ENCODE peak calls at places on chromosome 5, in ten cellular contexts. H is fibroblast of pulmonary artery, O is left lung, R is transverse colon, J is left ventricle myocardium inferior, F is spleen, T is AG09309, W is adrenal gland, Q is GM23338, M is kidney. X is an unnamed sample.

GRCh38 chr5:175025046-175025445 is 300.7 kb downstream of the MSX2 start:
- DNase-seq in H (no peak), O (no peak), R (no peak), J (no peak), F (no peak), T (no peak), W (no peak), Q (no peak), M (no peak), X (no peak)

GRCh38 chr5:169548315-169548714 is 35.3 kb upstream of the SPDL1 start:
- DNase-seq in H (peak; percentile 71), O (no peak), R (no peak), J (no peak), F (no peak), T (peak; percentile 21), W (no peak), Q (peak; percentile 55), M (no peak), X (peak; percentile 73)

GRCh38 chr5:180600554-180601041 is 9.3 kb upstream of the SCGB3A1 start:
- DNase-seq in H (no peak), O (peak; percentile 70), R (no peak), J (no peak), F (peak; percentile 52), T (no peak), W (no peak), Q (no peak), M (peak; percentile 57), X (no peak)

GRCh38 chr5:111584651-111585050 is 72.3 kb upstream of the STARD4 start:
- DNase-seq in H (peak; percentile 72), O (no peak), R (no peak), J (no peak), F (no peak), T (no peak), W (peak; percentile 20), Q (no peak), M (no peak), X (peak; percentile 74)

GRCh38 chr5:179680014-179680779 is 637 bp downstream of the CBY3 start:
- DNase-seq in H (no peak), O (no peak), R (no peak), J (no peak), F (no peak), T (no peak), W (no peak), Q (no peak), M (no peak), X (no peak)

GRCh38 chr5:14147210-14147609 is 4.1 kb downstream of the TRIO start:
- DNase-seq in H (no peak), O (no peak), R (no peak), J (no peak), F (no peak), T (no peak), W (no peak), Q (no peak), M (no peak), X (no peak)

GRCh38 chr5:11719888-11720481 is 184.3 kb downstream of the CTNND2 start:
- DNase-seq in H (no peak), O (no peak), R (peak; percentile 25), J (peak; percentile 20), F (no peak), T (no peak), W (peak; percentile 19), Q (peak; percentile 89), M (no peak), X (peak; percentile 7)

GRCh38 chr5:139462582-139463276 is at the start of gene ECSCR:
- DNase-seq in H (peak; percentile 66), O (peak; percentile 20), R (no peak), J (peak; percentile 55), F (peak; percentile 78), T (no peak), W (no peak), Q (peak; percentile 68), M (no peak), X (peak; percentile 70)

GRCh38 chr5:40628428-40628827 is 51.3 kb upstream of the PTGER4 start:
- DNase-seq in H (no peak), O (no peak), R (no peak), J (no peak), F (no peak), T (no peak), W (no peak), Q (no peak), M (no peak), X (no peak)

GRCh38 chr5:112551437-112552018 is 132.5 kb upstream of the EPB41L4A start:
- DNase-seq in H (peak; percentile 84), O (no peak), R (peak; percentile 15), J (no peak), F (no peak), T (peak; percentile 29), W (peak; percentile 38), Q (peak; percentile 77), M (no peak), X (peak; percentile 81)

GRCh38 chr5:130868186-130868821 is 296.8 kb downstream of the HINT1 start:
- DNase-seq in H (peak; percentile 59), O (no peak), R (no peak), J (no peak), F (no peak), T (peak; percentile 44), W (no peak), Q (peak; percentile 54), M (no peak), X (peak; percentile 64)

GRCh38 chr5:24714757-24715156 is 70.0 kb upstream of the CDH10 start:
- DNase-seq in H (no peak), O (no peak), R (no peak), J (no peak), F (no peak), T (no peak), W (no peak), Q (peak; percentile 1), M (no peak), X (no peak)

GRCh38 chr5:101424530-101425175 is 521.6 kb upstream of the ST8SIA4 start:
- DNase-seq in H (peak; percentile 47), O (no peak), R (no peak), J (no peak), F (no peak), T (peak; percentile 71), W (peak; percentile 18), Q (no peak), M (no peak), X (peak; percentile 67)

GRCh38 chr5:78554595-78554994 is 94.0 kb downstream of the LHFPL2 start:
- DNase-seq in H (no peak), O (no peak), R (no peak), J (no peak), F (no peak), T (no peak), W (no peak), Q (no peak), M (no peak), X (no peak)

DNA sequence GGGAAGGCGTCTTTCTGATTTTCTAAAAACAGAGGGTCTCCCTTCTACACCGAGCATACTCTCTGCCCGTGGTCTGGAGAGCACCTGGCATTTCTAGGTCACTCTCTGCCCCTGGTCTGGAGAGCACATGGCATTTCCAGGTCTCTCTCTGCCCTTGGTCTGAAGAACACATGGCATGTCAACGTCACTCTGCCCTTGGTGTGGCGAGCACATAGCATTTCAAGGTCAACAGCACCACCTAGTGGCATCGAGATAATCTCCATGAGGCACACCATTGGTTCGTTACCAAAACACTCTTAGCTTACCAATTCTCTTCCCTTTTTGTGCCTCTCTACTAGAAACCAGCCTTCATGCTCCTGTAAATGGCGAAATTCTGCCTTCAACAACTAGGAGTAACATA is 616.5 kb upstream of the NUDT12 start:
- DNase-seq in H (peak; percentile 69), O (no peak), R (peak; percentile 34), J (no peak), F (no peak), T (peak; percentile 14), W (peak; percentile 46), Q (peak; percentile 82), M (no peak), X (peak; percentile 56)
- TF ChIP-seq CTCF in H (peak; percentile 53), O (peak; percentile 49), R (peak; percentile 58), J (peak; percentile 37), F (no peak), T (peak; percentile 47), W (peak; percentile 53), Q (peak; percentile 90), M (peak; percentile 52), X (peak; percentile 50)

GRCh38 chr5:73233053-73233460 is 60.1 kb downstream of the TMEM174 start:
- DNase-seq in H (no peak), O (no peak), R (no peak), J (no peak), F (no peak), T (no peak), W (no peak), Q (no peak), M (no peak), X (no peak)

GRCh38 chr5:73232266-73233041 is 59.5 kb downstream of the TMEM174 start:
- DNase-seq in H (no peak), O (peak; percentile 61), R (no peak), J (no peak), F (no peak), T (no peak), W (no peak), Q (peak; percentile 55), M (no peak), X (no peak)

GRCh38 chr5:73233461-73234151 is 60.6 kb downstream of the TMEM174 start:
- DNase-seq in H (no peak), O (peak; percentile 74), R (no peak), J (peak; percentile 14), F (no peak), T (no peak), W (no peak), Q (peak; percentile 72), M (peak; percentile 75), X (no peak)

GRCh38 chr5:73236541-73237128 is 63.6 kb downstream of the TMEM174 start:
- DNase-seq in H (no peak), O (no peak), R (no peak), J (no peak), F (no peak), T (no peak), W (no peak), Q (no peak), M (no peak), X (no peak)

GRCh38 chr5:73234156-73234555 is 61.2 kb downstream of the TMEM174 start:
- DNase-seq in H (no peak), O (peak; percentile 59), R (no peak), J (no peak), F (no peak), T (no peak), W (no peak), Q (peak; percentile 65), M (no peak), X (no peak)
- H3K4me3 ChIP-seq in H (no peak overlapping the region), O (no peak overlapping the region), R (peak overlapping the region; percentile 49), J (peak overlapping the region; percentile 65), F (peak overlapping the region; percentile 32), T (no peak overlapping the region), W (no peak overlapping the region), Q (peak overlapping the region; percentile 68), M (no peak overlapping the region), X (no peak overlapping the region)

GRCh38 chr5:90793183-90793582 is 234.6 kb downstream of the ADGRV1 start:
- DNase-seq in H (no peak), O (no peak), R (no peak), J (no peak), F (no peak), T (no peak), W (no peak), Q (no peak), M (no peak), X (no peak)
- TF ChIP-seq CTCF in H (peak; percentile 26), O (no peak), R (no peak), J (no peak), F (no peak), T (no peak), W (no peak), Q (no peak), M (no peak), X (no peak)

DNA sequence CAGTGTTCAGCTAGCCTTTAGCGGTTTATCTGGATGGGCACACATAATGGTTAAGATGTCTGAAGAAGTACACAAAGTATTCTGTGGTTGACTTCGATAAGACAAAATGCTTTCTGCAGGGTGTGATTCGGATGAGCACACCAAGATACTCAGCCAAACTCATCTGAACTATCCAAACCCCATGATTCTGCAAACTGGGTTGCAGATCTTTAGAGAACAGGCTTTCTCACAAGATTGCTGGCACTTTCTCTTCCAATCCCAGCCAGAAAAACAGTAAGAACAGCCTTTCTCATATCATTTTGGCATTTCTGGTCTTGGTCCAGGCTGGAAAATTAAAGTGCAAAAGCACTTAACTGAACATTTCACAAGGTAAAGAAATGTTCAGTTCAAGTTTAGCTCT is 269.2 kb downstream of the NR2F1-AS1 start:
- DNase-seq in H (peak; percentile 60), O (no peak), R (no peak), J (no peak), F (no peak), T (no peak), W (peak; percentile 26), Q (no peak), M (no peak), X (peak; percentile 90)
- H3K4me3 ChIP-seq in H (no peak overlapping the region), O (no peak overlapping the region), R (no peak overlapping the region), J (no peak overlapping the region), F (no peak overlapping the region), T (no peak overlapping the region), W (no peak overlapping the region), Q (no peak overlapping the region), M (no peak overlapping the region), X (no peak overlapping the region)